ENCODE peak calls at places on chromosome 14, in ten cellular contexts. A, T, W, G, V, K, B, F, R and Q are unnamed samples.

GRCh38 chr14:104659764-104660523 is 29.5 kb upstream of the INF2 start:
- DNase-seq in A (no peak), T (no peak), W (no peak), G (no peak), V (no peak), K (no peak), B (no peak), F (no peak), R (no peak), Q (no peak)

GRCh38 chr14:68172216-68172615 is 352.6 kb downstream of the RAD51B start:
- DNase-seq in A (no peak), T (no peak), W (no peak), G (no peak), V (no peak), K (no peak), B (peak), F (no peak), R (no peak), Q (no peak)

GRCh38 chr14:105275267-105275946 is 25.4 kb downstream of the BRF1 start:
- DNase-seq in A (no peak), T (no peak), W (no peak), G (no peak), V (no peak), K (no peak), B (no peak), F (no peak), R (no peak), Q (peak)

GRCh38 chr14:29078810-29079522 is 312.4 kb downstream of the FOXG1 start:
- DNase-seq in A (no peak), T (no peak), W (no peak), G (no peak), V (no peak), K (no peak), B (no peak), F (no peak), R (no peak), Q (no peak)

GRCh38 chr14:78324353-78324752 is 154.2 kb downstream of the NRXN3 start:
- DNase-seq in A (no peak), T (no peak), W (no peak), G (no peak), V (no peak), K (no peak), B (no peak), F (no peak), R (no peak), Q (no peak)

GRCh38 chr14:102479777-102480176 is 29.8 kb downstream of the ANKRD9 start:
- DNase-seq in A (no peak), T (no peak), W (peak), G (peak), V (peak), K (no peak), B (no peak), F (no peak), R (peak), Q (no peak)

GRCh38 chr14:105865904-105866840 is 339.8 kb downstream of the TMEM121 start:
- DNase-seq in A (no peak), T (no peak), W (peak), G (peak), V (peak), K (no peak), B (no peak), F (no peak), R (peak), Q (no peak)

GRCh38 chr14:63475761-63476160 is 67.4 kb downstream of the PPP2R5E start:
- DNase-seq in A (no peak), T (no peak), W (no peak), G (no peak), V (no peak), K (no peak), B (no peak), F (no peak), R (no peak), Q (no peak)

GRCh38 chr14:99654235-99655000 is 9.5 kb downstream of the HHIPL1 start:
- DNase-seq in A (peak), T (no peak), W (peak), G (peak), V (no peak), K (peak), B (no peak), F (peak), R (no peak), Q (peak)

GRCh38 chr14:100591453-100592371 is 4.5 kb upstream of the BEGAIN start:
- DNase-seq in A (no peak), T (no peak), W (no peak), G (no peak), V (peak), K (no peak), B (no peak), F (no peak), R (peak), Q (no peak)

GRCh38 chr14:100827751-100828447 is 2.0 kb downstream of the MEG3 start:
- DNase-seq in A (no peak), T (no peak), W (peak), G (peak), V (no peak), K (no peak), B (peak), F (peak), R (no peak), Q (peak)

GRCh38 chr14:83765200-83765599 is 1764.7 kb upstream of the FLRT2 start:
- DNase-seq in A (peak), T (no peak), W (no peak), G (no peak), V (no peak), K (no peak), B (no peak), F (no peak), R (no peak), Q (no peak)

GRCh38 chr14:66383271-66383670 is 102.9 kb upstream of the CCDC196 start:
- DNase-seq in A (no peak), T (no peak), W (no peak), G (no peak), V (no peak), K (no peak), B (no peak), F (no peak), R (no peak), Q (no peak)

GRCh38 chr14:64095620-64096019 is 198.6 kb downstream of the ESR2 start:
- DNase-seq in A (no peak), T (no peak), W (no peak), G (no peak), V (no peak), K (no peak), B (no peak), F (no peak), R (no peak), Q (peak)

GRCh38 chr14:79333198-79333546 is 878.1 kb downstream of the DIO2 start:
- DNase-seq in A (no peak), T (no peak), W (no peak), G (no peak), V (no peak), K (no peak), B (no peak), F (no peak), R (no peak), Q (no peak)

GRCh38 chr14:32202468-32202865 is 602 bp downstream of the RNU6-8 start:
- DNase-seq in A (peak), T (no peak), W (no peak), G (no peak), V (no peak), K (no peak), B (peak), F (peak), R (no peak), Q (no peak)

GRCh38 chr14:51431033-51431709 is 191.1 kb downstream of the TMX1 start:
- DNase-seq in A (no peak), T (no peak), W (no peak), G (no peak), V (no peak), K (no peak), B (no peak), F (no peak), R (no peak), Q (no peak)

GRCh38 chr14:33457021-33457420 is 493.9 kb downstream of the EGLN3 start:
- DNase-seq in A (no peak), T (no peak), W (no peak), G (no peak), V (no peak), K (no peak), B (peak), F (no peak), R (no peak), Q (peak)

GRCh38 chr14:68815288-68816182 is 22.7 kb upstream of the ZFP36L1 start:
- DNase-seq in A (no peak), T (no peak), W (no peak), G (peak), V (peak), K (no peak), B (no peak), F (no peak), R (no peak), Q (no peak)

GRCh38 chr14:94827711-94828505 is 58.0 kb upstream of the GSC start:
- DNase-seq in A (no peak), T (no peak), W (no peak), G (no peak), V (no peak), K (no peak), B (no peak), F (no peak), R (no peak), Q (no peak)

GRCh38 chr14:31886161-31886835 is 190.8 kb upstream of the ARHGAP5 start:
- DNase-seq in A (no peak), T (no peak), W (no peak), G (no peak), V (no peak), K (no peak), B (no peak), F (peak), R (no peak), Q (no peak)

GRCh38 chr14:31300296-31300695 is 92.7 kb upstream of the HECTD1 start:
- DNase-seq in A (no peak), T (no peak), W (no peak), G (no peak), V (no peak), K (peak), B (peak), F (no peak), R (no peak), Q (peak)

GRCh38 chr14:70915415-70915814 is 8.2 kb downstream of the PCNX1 start:
- DNase-seq in A (no peak), T (no peak), W (no peak), G (no peak), V (no peak), K (no peak), B (no peak), F (no peak), R (no peak), Q (no peak)

GRCh38 chr14:72736348-72736747 is 157.6 kb downstream of the DPF3 start:
- DNase-seq in A (no peak), T (no peak), W (no peak), G (no peak), V (no peak), K (no peak), B (peak), F (peak), R (no peak), Q (peak)

GRCh38 chr14:71891185-71891584 is 41.0 kb upstream of the RGS6 start:
- DNase-seq in A (no peak), T (no peak), W (no peak), G (no peak), V (no peak), K (no peak), B (no peak), F (no peak), R (no peak), Q (no peak)

GRCh38 chr14:105047283-105048016 is 17.8 kb downstream of the GPR132 start:
- DNase-seq in A (no peak), T (no peak), W (no peak), G (no peak), V (no peak), K (no peak), B (no peak), F (no peak), R (no peak), Q (no peak)

GRCh38 chr14:99838555-99839193 is 45.5 kb downstream of the EML1 start:
- DNase-seq in A (peak), T (no peak), W (no peak), G (no peak), V (no peak), K (no peak), B (peak), F (peak), R (no peak), Q (peak)

GRCh38 chr14:94992046-94992445 is 165.3 kb downstream of the DICER1 start:
- DNase-seq in A (no peak), T (no peak), W (no peak), G (no peak), V (no peak), K (no peak), B (peak), F (no peak), R (no peak), Q (peak)

GRCh38 chr14:92160619-92161018 is 38.9 kb downstream of the CPSF2 start:
- DNase-seq in A (no peak), T (no peak), W (no peak), G (no peak), V (no peak), K (no peak), B (no peak), F (peak), R (no peak), Q (peak)

GRCh38 chr14:100590726-100591452 is 3.7 kb upstream of the BEGAIN start:
- DNase-seq in A (no peak), T (no peak), W (no peak), G (no peak), V (peak), K (no peak), B (no peak), F (no peak), R (peak), Q (no peak)

GRCh38 chr14:40989260-40989659 is 617.4 kb upstream of the LRFN5 start:
- DNase-seq in A (no peak), T (no peak), W (no peak), G (no peak), V (no peak), K (no peak), B (no peak), F (no peak), R (no peak), Q (no peak)
- H3K4me3 ChIP-seq in A (no peak), T (no peak), W (no peak), G (no peak), V (no peak), K (no peak), B (no peak), F (no peak), R (no peak), Q (no peak)

DNA sequence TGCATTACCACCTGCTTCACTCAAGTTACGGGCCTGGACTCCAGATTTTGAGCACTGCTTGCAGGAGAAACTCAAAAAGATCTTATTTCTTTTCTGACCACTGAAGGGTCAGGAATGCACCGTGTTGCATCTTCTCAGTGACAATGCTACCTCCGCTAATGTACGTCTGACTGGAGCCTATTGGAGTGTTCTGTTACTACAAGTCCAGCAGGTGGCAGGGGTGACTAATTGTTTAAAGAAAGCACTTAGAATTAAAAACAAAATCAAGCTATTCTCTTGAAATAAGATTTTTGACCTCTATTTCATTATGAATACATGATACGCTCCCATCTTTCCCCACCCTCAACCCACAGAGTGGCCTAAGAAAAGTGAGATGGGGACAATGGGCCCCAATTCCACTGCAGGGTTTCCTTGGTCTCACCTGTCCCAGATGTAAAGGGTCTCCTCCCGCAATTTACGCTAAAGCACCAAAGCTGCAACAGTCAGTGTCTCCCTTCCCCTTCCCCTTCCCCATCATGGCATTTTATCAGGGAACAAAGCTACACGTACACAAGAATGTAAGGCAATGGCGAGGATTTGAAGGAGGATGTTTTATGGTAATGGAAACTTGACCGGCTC is 2.2 kb downstream of the TBPL2 start:
- DNase-seq in A (peak), T (no peak), W (no peak), G (no peak), V (no peak), K (peak), B (peak), F (peak), R (no peak), Q (peak)
- TF ChIP-seq CTCF in A (peak), T (no peak), W (peak), G (peak), V (peak), K (peak), B (peak), F (peak), R (peak), Q (peak)

DNA sequence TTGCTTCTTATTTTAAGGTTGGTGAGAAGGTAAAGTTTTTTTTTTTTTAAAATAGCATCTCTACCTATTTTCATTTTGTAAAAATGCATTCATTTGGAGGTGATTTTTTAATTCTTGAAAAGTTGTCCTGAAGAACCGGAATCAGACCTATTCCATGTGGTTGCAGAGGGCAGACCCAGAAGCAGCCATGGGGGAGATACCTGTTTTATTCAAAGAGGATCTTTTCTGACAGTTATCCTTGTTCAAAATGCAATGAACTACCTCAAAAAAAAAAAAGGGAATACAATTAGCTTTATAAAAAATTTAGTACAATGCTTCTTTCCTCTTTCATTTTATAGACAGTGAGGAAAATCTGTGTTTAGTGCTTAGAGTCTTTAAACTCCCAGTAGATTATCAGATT is 8.4 kb upstream of the NEMF start:
- DNase-seq in A (no peak), T (no peak), W (no peak), G (no peak), V (no peak), K (no peak), B (no peak), F (no peak), R (no peak), Q (no peak)
- H3K4me3 ChIP-seq in A (peak), T (peak), W (peak), G (no peak), V (no peak), K (peak), B (peak), F (peak), R (peak), Q (peak)

GRCh38 chr14:23522643-23523198 is 28.8 kb downstream of the ZFHX2 start:
- DNase-seq in A (no peak), T (no peak), W (no peak), G (no peak), V (no peak), K (no peak), B (no peak), F (no peak), R (no peak), Q (no peak)

GRCh38 chr14:23524954-23525353 is 26.6 kb downstream of the ZFHX2 start:
- DNase-seq in A (no peak), T (no peak), W (no peak), G (no peak), V (no peak), K (no peak), B (no peak), F (no peak), R (no peak), Q (no peak)

GRCh38 chr14:23528555-23528954 is 23.0 kb downstream of the ZFHX2 start:
- DNase-seq in A (peak), T (no peak), W (no peak), G (no peak), V (no peak), K (no peak), B (peak), F (no peak), R (no peak), Q (no peak)

GRCh38 chr14:23523229-23524016 is 28.1 kb downstream of the ZFHX2 start:
- DNase-seq in A (no peak), T (no peak), W (no peak), G (no peak), V (no peak), K (no peak), B (no peak), F (no peak), R (no peak), Q (no peak)

DNA sequence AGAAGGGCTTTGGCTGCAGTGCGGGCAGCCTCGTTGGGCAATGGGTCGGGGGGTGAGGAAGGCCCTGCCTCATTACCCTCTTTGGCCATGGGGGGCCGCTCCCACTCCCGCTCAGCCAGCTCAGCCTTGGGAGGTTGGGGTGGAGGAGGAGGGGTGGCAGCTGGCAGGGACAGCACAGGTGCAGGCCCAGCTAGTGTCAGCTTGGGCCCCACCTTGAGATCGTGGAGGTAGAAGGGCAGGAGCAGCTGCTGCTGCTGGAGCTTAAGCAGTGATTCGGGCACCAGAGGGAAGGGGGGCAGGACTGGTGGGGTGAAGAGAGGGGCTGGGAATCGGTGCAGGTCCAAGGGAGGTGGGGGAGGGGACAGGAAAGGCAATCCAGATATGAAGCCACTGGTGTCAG is 26.0 kb downstream of the ZFHX2 start:
- DNase-seq in A (no peak), T (no peak), W (no peak), G (no peak), V (no peak), K (no peak), B (no peak), F (no peak), R (no peak), Q (no peak)
- TF ChIP-seq CTCF in A (no peak), T (no peak), W (no peak), G (no peak), V (no peak), K (no peak), B (no peak), F (no peak), R (no peak), Q (no peak)